ENCODE peak calls at places on chromosomes 16 and 17, in five cellular contexts. A, H, I, O and C are unnamed samples.
A peak's percentile ranks its signal among the peaks of the same experiment; 100 is the strongest.

GRCh38 chr17:57747221-57748017 is 2.3 kb upstream of the CCDC182 start:
- DNase-seq in H (peak; percentile 79), A (peak; percentile 68), I (peak; percentile 75), O (no peak), C (no peak)

GRCh38 chr16:68066763-68067162 is 18.4 kb upstream of the NFATC3 start:
- DNase-seq in A (no peak), O (no peak), I (no peak), H (no peak), C (no peak)

GRCh38 chr17:30573603-30574175 is 96.5 kb downstream of the GOSR1 start:
- DNase-seq in A (no peak), H (no peak), I (no peak), O (no peak), C (no peak)

GRCh38 chr16:84952335-84953050 is 58.8 kb downstream of the ZDHHC7 start:
- DNase-seq in H (peak; percentile 92), O (peak; percentile 73), I (peak; percentile 91), A (peak; percentile 78), C (peak; percentile 40)

GRCh38 chr17:15377200-15377599 is 35.8 kb upstream of the TEKT3 start:
- DNase-seq in A (peak; percentile 80), I (peak; percentile 68), H (peak; percentile 37), O (no peak), C (no peak)

GRCh38 chr16:53089434-53090270 is 34.9 kb downstream of the CHD9 start:
- DNase-seq in H (peak; percentile 70), I (no peak), O (no peak), A (peak; percentile 72), C (no peak)

GRCh38 chr17:79169861-79170260 is 95.2 kb downstream of the ENGASE start:
- DNase-seq in H (no peak), I (no peak), A (no peak), O (no peak), C (no peak)

GRCh38 chr16:89971495-89972243 is 23.1 kb downstream of the DEF8 start:
- DNase-seq in H (peak; percentile 3), I (no peak), O (peak; percentile 41), A (peak; percentile 4), C (no peak)

GRCh38 chr17:77495575-77495974 is 354.8 kb downstream of the SEC14L1 start:
- DNase-seq in H (no peak), A (no peak), I (no peak), O (no peak), C (no peak)